ENCODE peak calls at places on chromosomes 4 and X, in six cellular contexts. U is SK-MEL-5, C is iPS DF 6.9, T is hepatocyte, F is EL, B is NCI-H748 treated with DMSO at 0.1 percent for 48 hours. E is an unnamed sample.

GRCh38 chrX:39642071-39642470 is 455.7 kb downstream of the BCOR start:
- DNase-seq in U (no peak), C (no peak), T (peak), F (no peak), B (peak), E (no peak)

GRCh38 chr4:97819314-97819713 is 324.0 kb downstream of the STPG2 start:
- DNase-seq in U (no peak), C (no peak), T (no peak), F (no peak), B (no peak), E (no peak)

GRCh38 chrX:8783100-8784098 is 17.8 kb downstream of the FAM9A start:
- DNase-seq in U (peak), C (peak), T (no peak), F (no peak), B (no peak), E (peak)

GRCh38 chr4:164648849-164649212 is 105.1 kb upstream of the SMIM31 start:
- DNase-seq in U (no peak), C (no peak), T (no peak), F (no peak), B (no peak), E (no peak)

GRCh38 chr4:159006202-159006601 is 96.7 kb upstream of the RAPGEF2 start:
- DNase-seq in U (peak), C (no peak), T (peak), F (peak), B (peak), E (no peak)

GRCh38 chrX:79084923-79085322 is 59.6 kb upstream of the GPR174 start:
- DNase-seq in U (no peak), C (no peak), T (no peak), F (no peak), B (no peak), E (no peak)

GRCh38 chrX:115940888-115941332 is 229.6 kb upstream of the AGTR2 start:
- DNase-seq in U (peak), C (no peak), T (no peak), F (no peak), B (no peak), E (peak)

GRCh38 chr4:2875556-2875955 is 31.9 kb downstream of the ADD1 start:
- DNase-seq in U (peak), C (no peak), T (no peak), F (no peak), B (no peak), E (no peak)

GRCh38 chr4:153362184-153362583 is 17.7 kb downstream of the MND1 start:
- DNase-seq in U (peak), C (no peak), T (peak), F (no peak), B (no peak), E (no peak)

GRCh38 chr4:150355404-150355803 is 226.5 kb upstream of the MAB21L2 start:
- DNase-seq in U (no peak), C (no peak), T (no peak), F (no peak), B (no peak), E (no peak)

E was measured in HT-29.